ENCODE peak calls at places on chromosomes 2 and 18, in eight cellular contexts. One of them, this sample, is unnamed.

GRCh38 chr2:24334245-24334633 is 26.1 kb downstream of the ITSN2 start:
- DNase-seq in Calu3: no peak
- DNase-seq in HFFc6: no peak
- DNase-seq in ovary: no peak
- DNase-seq in pancreas: no peak
- DNase-seq in coronary artery: no peak
- DNase-seq in lower leg skin: no peak
- DNase-seq in fibroblast of pulmonary artery: peak
- DNase-seq in this sample: no peak

GRCh38 chr2:73984922-73985317 is 210 bp downstream of the TET3 start:
- DNase-seq in Calu3: peak
- DNase-seq in HFFc6: no peak
- DNase-seq in ovary: peak
- DNase-seq in pancreas: peak
- DNase-seq in coronary artery: no peak
- DNase-seq in lower leg skin: no peak
- DNase-seq in fibroblast of pulmonary artery: no peak
- DNase-seq in this sample: peak

GRCh38 chr2:65361623-65362022 is 70.8 kb downstream of the SPRED2 start:
- DNase-seq in Calu3: no peak
- DNase-seq in HFFc6: peak
- DNase-seq in ovary: no peak
- DNase-seq in pancreas: no peak
- DNase-seq in coronary artery: no peak
- DNase-seq in lower leg skin: no peak
- DNase-seq in fibroblast of pulmonary artery: no peak
- DNase-seq in this sample: no peak

GRCh38 chr2:234771176-234771575 is 180.6 kb upstream of the SH3BP4 start:
- DNase-seq in Calu3: no peak
- DNase-seq in HFFc6: no peak
- DNase-seq in ovary: no peak
- DNase-seq in pancreas: no peak
- DNase-seq in coronary artery: no peak
- DNase-seq in lower leg skin: no peak
- DNase-seq in fibroblast of pulmonary artery: no peak
- DNase-seq in this sample: no peak

GRCh38 chr2:233996436-233996835 is 54.1 kb upstream of the SPP2 start:
- DNase-seq in Calu3: no peak
- DNase-seq in HFFc6: no peak
- DNase-seq in ovary: no peak
- DNase-seq in pancreas: no peak
- DNase-seq in coronary artery: no peak
- DNase-seq in lower leg skin: no peak
- DNase-seq in fibroblast of pulmonary artery: no peak
- DNase-seq in this sample: no peak

GRCh38 chr2:44120428-44120827 is 48.2 kb upstream of the PPM1B start:
- DNase-seq in Calu3: no peak
- DNase-seq in HFFc6: peak
- DNase-seq in ovary: no peak
- DNase-seq in pancreas: no peak
- DNase-seq in coronary artery: no peak
- DNase-seq in lower leg skin: no peak
- DNase-seq in fibroblast of pulmonary artery: peak
- DNase-seq in this sample: no peak

GRCh38 chr2:219851169-219851568 is 223.7 kb downstream of the SLC4A3 start:
- DNase-seq in Calu3: no peak
- DNase-seq in HFFc6: no peak
- DNase-seq in ovary: no peak
- DNase-seq in pancreas: no peak
- DNase-seq in coronary artery: no peak
- DNase-seq in lower leg skin: no peak
- DNase-seq in fibroblast of pulmonary artery: no peak
- DNase-seq in this sample: no peak

GRCh38 chr2:48600917-48601316 is 16.7 kb upstream of the GTF2A1L start:
- DNase-seq in Calu3: no peak
- DNase-seq in HFFc6: peak
- DNase-seq in ovary: no peak
- DNase-seq in pancreas: no peak
- DNase-seq in coronary artery: no peak
- DNase-seq in lower leg skin: no peak
- DNase-seq in fibroblast of pulmonary artery: peak
- DNase-seq in this sample: no peak

GRCh38 chr2:71706836-71707235 is 253.5 kb downstream of the DYSF start:
- DNase-seq in Calu3: no peak
- DNase-seq in HFFc6: no peak
- DNase-seq in ovary: no peak
- DNase-seq in pancreas: no peak
- DNase-seq in coronary artery: no peak
- DNase-seq in lower leg skin: no peak
- DNase-seq in fibroblast of pulmonary artery: no peak
- DNase-seq in this sample: no peak

GRCh38 chr18:35998967-35999366 is 26.5 kb downstream of the RMP24 start:
- DNase-seq in Calu3: no peak
- DNase-seq in HFFc6: no peak
- DNase-seq in ovary: no peak
- DNase-seq in pancreas: no peak
- DNase-seq in coronary artery: no peak
- DNase-seq in lower leg skin: no peak
- DNase-seq in fibroblast of pulmonary artery: peak
- DNase-seq in this sample: no peak

GRCh38 chr18:77009675-77010074 is 122.9 kb downstream of the MBP start:
- DNase-seq in Calu3: no peak
- DNase-seq in HFFc6: no peak
- DNase-seq in ovary: no peak
- DNase-seq in pancreas: no peak
- DNase-seq in coronary artery: no peak
- DNase-seq in lower leg skin: no peak
- DNase-seq in fibroblast of pulmonary artery: no peak
- DNase-seq in this sample: no peak

GRCh38 chr2:158998486-158999248 is 30.2 kb downstream of the TANC1 start:
- DNase-seq in Calu3: no peak
- DNase-seq in HFFc6: no peak
- DNase-seq in ovary: no peak
- DNase-seq in pancreas: no peak
- DNase-seq in coronary artery: no peak
- DNase-seq in lower leg skin: no peak
- DNase-seq in fibroblast of pulmonary artery: peak
- DNase-seq in this sample: no peak

GRCh38 chr2:12110074-12110473 is 363.6 kb downstream of the LPIN1 start:
- DNase-seq in Calu3: no peak
- DNase-seq in HFFc6: no peak
- DNase-seq in ovary: no peak
- DNase-seq in pancreas: no peak
- DNase-seq in coronary artery: no peak
- DNase-seq in lower leg skin: no peak
- DNase-seq in fibroblast of pulmonary artery: no peak
- DNase-seq in this sample: no peak

GRCh38 chr2:9983413-9984216 is 32.1 kb downstream of the GRHL1 start:
- DNase-seq in Calu3: no peak
- DNase-seq in HFFc6: peak
- DNase-seq in ovary: no peak
- DNase-seq in pancreas: no peak
- DNase-seq in coronary artery: no peak
- DNase-seq in lower leg skin: no peak
- DNase-seq in fibroblast of pulmonary artery: no peak
- DNase-seq in this sample: no peak

DNA sequence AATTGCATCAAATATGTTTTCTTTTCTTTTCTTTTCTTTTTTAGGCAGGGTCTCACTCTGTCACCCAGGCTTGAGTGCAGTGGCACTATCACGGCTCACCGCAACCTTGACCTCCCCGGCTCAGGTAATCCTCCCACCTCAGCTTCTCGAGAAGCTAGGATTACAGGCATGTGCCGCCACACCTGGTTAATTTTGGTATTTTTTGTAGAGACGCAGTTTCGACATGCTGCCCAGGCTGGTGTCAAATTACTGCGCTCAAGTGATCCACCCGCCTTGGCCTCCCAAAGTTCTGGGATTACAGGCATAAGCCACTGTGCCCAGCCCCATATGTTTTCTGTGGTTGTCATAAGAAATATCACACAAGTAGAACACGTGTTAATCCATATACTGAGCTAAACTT is 14.7 kb downstream of the ENOSF1 start:
- DNase-seq in Calu3: no peak
- DNase-seq in HFFc6: no peak
- DNase-seq in ovary: no peak
- DNase-seq in pancreas: no peak
- DNase-seq in coronary artery: no peak
- DNase-seq in lower leg skin: no peak
- DNase-seq in fibroblast of pulmonary artery: no peak
- DNase-seq in this sample: no peak
- TF ChIP-seq CTCF in Calu3: no peak
- TF ChIP-seq CTCF in HFFc6: no peak
- TF ChIP-seq CTCF in ovary: no peak
- TF ChIP-seq CTCF in pancreas: no peak
- TF ChIP-seq CTCF in coronary artery: no peak
- TF ChIP-seq CTCF in lower leg skin: no peak
- TF ChIP-seq CTCF in fibroblast of pulmonary artery: no peak
- TF ChIP-seq CTCF in this sample: no peak

GRCh38 chr2:147662221-147662620 is 182.6 kb upstream of the ACVR2A start:
- DNase-seq in Calu3: no peak
- DNase-seq in HFFc6: no peak
- DNase-seq in ovary: no peak
- DNase-seq in pancreas: no peak
- DNase-seq in coronary artery: no peak
- DNase-seq in lower leg skin: no peak
- DNase-seq in fibroblast of pulmonary artery: no peak
- DNase-seq in this sample: no peak

GRCh38 chr2:147660680-147661079 is 184.1 kb upstream of the ACVR2A start:
- DNase-seq in Calu3: no peak
- DNase-seq in HFFc6: no peak
- DNase-seq in ovary: no peak
- DNase-seq in pancreas: no peak
- DNase-seq in coronary artery: no peak
- DNase-seq in lower leg skin: no peak
- DNase-seq in fibroblast of pulmonary artery: no peak
- DNase-seq in this sample: no peak

GRCh38 chr2:147659051-147659450 is 185.8 kb upstream of the ACVR2A start:
- DNase-seq in Calu3: no peak
- DNase-seq in HFFc6: no peak
- DNase-seq in ovary: no peak
- DNase-seq in pancreas: no peak
- DNase-seq in coronary artery: no peak
- DNase-seq in lower leg skin: no peak
- DNase-seq in fibroblast of pulmonary artery: no peak
- DNase-seq in this sample: no peak

DNA sequence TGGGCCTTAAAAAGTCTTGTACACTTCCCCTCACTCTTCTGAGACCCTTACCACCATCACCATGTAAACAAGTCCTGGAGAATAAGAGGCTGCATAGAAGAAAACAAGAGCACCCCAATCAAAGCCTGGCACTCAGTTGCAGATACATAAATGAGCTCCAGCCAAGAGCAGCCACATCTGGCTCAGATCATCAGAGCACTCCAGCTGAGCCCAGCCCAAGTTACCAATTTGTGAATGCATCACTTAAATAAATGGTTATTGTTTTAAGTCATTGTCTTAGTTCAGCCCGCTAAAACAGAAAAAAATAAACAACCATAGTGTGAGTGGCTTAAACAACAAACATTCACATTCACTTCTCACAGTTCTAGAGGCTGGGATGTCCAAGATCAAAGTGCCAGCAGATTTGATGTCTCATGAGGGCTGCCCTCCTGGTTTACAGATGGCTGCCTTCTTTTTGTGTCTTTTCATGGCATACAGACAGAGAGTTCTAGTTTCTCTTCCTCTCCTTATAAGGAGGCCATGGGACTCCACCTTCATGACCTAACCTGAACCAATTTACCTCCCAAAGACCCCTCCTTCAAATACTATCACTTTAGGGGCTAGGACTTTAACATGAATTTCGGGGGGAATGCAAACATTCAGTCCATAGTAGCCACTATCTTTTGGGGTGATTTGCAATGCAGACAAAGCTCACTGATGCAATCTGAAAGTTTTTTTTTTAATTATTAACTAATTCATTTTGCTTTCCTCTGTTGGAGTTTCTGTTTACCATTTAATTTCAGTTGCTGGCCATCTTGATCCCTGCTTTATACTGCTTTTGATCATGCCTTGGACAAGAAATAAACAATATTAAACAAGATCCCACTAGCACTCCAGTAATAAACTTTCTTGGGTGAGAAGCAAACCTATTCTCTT is 187.5 kb upstream of the ACVR2A start:
- DNase-seq in Calu3: no peak
- DNase-seq in HFFc6: no peak
- DNase-seq in ovary: no peak
- DNase-seq in pancreas: no peak
- DNase-seq in coronary artery: no peak
- DNase-seq in lower leg skin: no peak
- DNase-seq in fibroblast of pulmonary artery: no peak
- DNase-seq in this sample: no peak
- TF ChIP-seq CTCF in Calu3: no peak
- TF ChIP-seq CTCF in HFFc6: no peak
- TF ChIP-seq CTCF in ovary: no peak
- TF ChIP-seq CTCF in pancreas: no peak
- TF ChIP-seq CTCF in coronary artery: no peak
- TF ChIP-seq CTCF in lower leg skin: no peak
- TF ChIP-seq CTCF in fibroblast of pulmonary artery: no peak
- TF ChIP-seq CTCF in this sample: no peak

GRCh38 chr2:149041482-149041881 is 3.0 kb downstream of the LYPD6B start:
- DNase-seq in Calu3: no peak
- DNase-seq in HFFc6: no peak
- DNase-seq in ovary: no peak
- DNase-seq in pancreas: no peak
- DNase-seq in coronary artery: no peak
- DNase-seq in lower leg skin: no peak
- DNase-seq in fibroblast of pulmonary artery: no peak
- DNase-seq in this sample: no peak

GRCh38 chr2:149047118-149047517 is 8.6 kb downstream of the LYPD6B start:
- DNase-seq in Calu3: no peak
- DNase-seq in HFFc6: no peak
- DNase-seq in ovary: no peak
- DNase-seq in pancreas: no peak
- DNase-seq in coronary artery: no peak
- DNase-seq in lower leg skin: no peak
- DNase-seq in fibroblast of pulmonary artery: no peak
- DNase-seq in this sample: no peak

GRCh38 chr2:149042881-149043280 is 4.4 kb downstream of the LYPD6B start:
- DNase-seq in Calu3: no peak
- DNase-seq in HFFc6: no peak
- DNase-seq in ovary: no peak
- DNase-seq in pancreas: no peak
- DNase-seq in coronary artery: no peak
- DNase-seq in lower leg skin: no peak
- DNase-seq in fibroblast of pulmonary artery: no peak
- DNase-seq in this sample: no peak

GRCh38 chr2:149040451-149040850 is 2.0 kb downstream of the LYPD6B start:
- DNase-seq in Calu3: peak
- DNase-seq in HFFc6: no peak
- DNase-seq in ovary: no peak
- DNase-seq in pancreas: no peak
- DNase-seq in coronary artery: no peak
- DNase-seq in lower leg skin: no peak
- DNase-seq in fibroblast of pulmonary artery: no peak
- DNase-seq in this sample: peak

GRCh38 chr2:149044500-149044899 is 6.0 kb downstream of the LYPD6B start:
- DNase-seq in Calu3: no peak
- DNase-seq in HFFc6: no peak
- DNase-seq in ovary: no peak
- DNase-seq in pancreas: no peak
- DNase-seq in coronary artery: no peak
- DNase-seq in lower leg skin: no peak
- DNase-seq in fibroblast of pulmonary artery: no peak
- DNase-seq in this sample: no peak
- TF ChIP-seq CTCF in Calu3: no peak
- TF ChIP-seq CTCF in HFFc6: no peak
- TF ChIP-seq CTCF in ovary: no peak
- TF ChIP-seq CTCF in pancreas: no peak
- TF ChIP-seq CTCF in coronary artery: no peak
- TF ChIP-seq CTCF in lower leg skin: no peak
- TF ChIP-seq CTCF in fibroblast of pulmonary artery: no peak
- TF ChIP-seq CTCF in this sample: no peak

GRCh38 chr2:117940436-117940835 is 73.4 kb downstream of the CCDC93 start:
- DNase-seq in Calu3: no peak
- DNase-seq in HFFc6: no peak
- DNase-seq in ovary: no peak
- DNase-seq in pancreas: no peak
- DNase-seq in coronary artery: no peak
- DNase-seq in lower leg skin: no peak
- DNase-seq in fibroblast of pulmonary artery: no peak
- DNase-seq in this sample: no peak
- TF ChIP-seq CTCF in Calu3: no peak
- TF ChIP-seq CTCF in HFFc6: no peak
- TF ChIP-seq CTCF in ovary: no peak
- TF ChIP-seq CTCF in pancreas: no peak
- TF ChIP-seq CTCF in coronary artery: no peak
- TF ChIP-seq CTCF in lower leg skin: no peak
- TF ChIP-seq CTCF in fibroblast of pulmonary artery: no peak
- TF ChIP-seq CTCF in this sample: no peak

This sample was measured in endothelial cell.